ENCODE peak calls at places on chromosomes 13 and 19, in four cellular contexts. Q, T, C and X are unnamed samples.

GRCh38 chr19:19338082-19338481 is 17.5 kb downstream of the MAU2 start:
- DNase-seq in Q (no peak), T (no peak), C (no peak), X (no peak)

GRCh38 chr19:9178901-9179300 is at the start of gene OR7D2:
- DNase-seq in Q (no peak), T (no peak), C (no peak), X (no peak)

GRCh38 chr13:111640476-111640875 is 320.0 kb downstream of the TEX29 start:
- DNase-seq in Q (no peak), T (no peak), C (no peak), X (no peak)

GRCh38 chr19:9913237-9914000 is 22.9 kb downstream of the OLFM2 start:
- DNase-seq in Q (no peak), T (no peak), C (no peak), X (peak)

GRCh38 chr19:40190891-40191835 is at the start of gene MAP3K10:
- DNase-seq in Q (no peak), T (peak), C (peak), X (peak)

GRCh38 chr13:45231722-45232121 is 30.9 kb upstream of the KCTD4 start:
- DNase-seq in Q (no peak), T (no peak), C (no peak), X (no peak)

GRCh38 chr19:29596885-29597525 is 9.1 kb upstream of the POP4 start:
- DNase-seq in Q (no peak), T (no peak), C (no peak), X (no peak)

GRCh38 chr13:46845146-46845545 is 48.2 kb upstream of the ESD start:
- DNase-seq in Q (no peak), T (no peak), C (no peak), X (no peak)

GRCh38 chr19:41924151-41925145 is 3.8 kb downstream of the ERFL start:
- DNase-seq in Q (no peak), T (no peak), C (no peak), X (no peak)

GRCh38 chr13:77448689-77449088 is 86.8 kb upstream of the SCEL start:
- DNase-seq in Q (no peak), T (no peak), C (no peak), X (no peak)

GRCh38 chr13:46202188-46202795 is 9.4 kb upstream of the LRRC63 start:
- DNase-seq in Q (no peak), T (no peak), C (no peak), X (no peak)

GRCh38 chr13:80054806-80055205 is 286.1 kb downstream of the SPRY2 start:
- DNase-seq in Q (no peak), T (no peak), C (no peak), X (no peak)

GRCh38 chr13:33249066-33249465 is 36.5 kb downstream of the STARD13 start:
- DNase-seq in Q (no peak), T (no peak), C (no peak), X (no peak)

GRCh38 chr13:33242984-33243617 is 42.5 kb downstream of the STARD13 start:
- DNase-seq in Q (no peak), T (no peak), C (no peak), X (no peak)

GRCh38 chr13:33245505-33245904 is 40.0 kb downstream of the STARD13 start:
- DNase-seq in Q (no peak), T (no peak), C (no peak), X (no peak)

GRCh38 chr13:33244907-33245287 is 40.7 kb downstream of the STARD13 start:
- DNase-seq in Q (no peak), T (no peak), C (no peak), X (no peak)

GRCh38 chr13:33244210-33244906 is 41.2 kb downstream of the STARD13 start:
- DNase-seq in Q (no peak), T (no peak), C (no peak), X (no peak)
- H3K27ac ChIP-seq in Q (no peak), T (no peak), C (no peak), X (no peak)

GRCh38 chr13:23672616-23673015 is 102.4 kb downstream of the TNFRSF19 start:
- DNase-seq in Q (no peak), T (no peak), C (no peak), X (no peak)
- H3K27ac ChIP-seq in Q (no peak), T (no peak), C (no peak), X (no peak)

GRCh38 chr13:74825949-74826246 is 656.1 kb downstream of the TBC1D4 start:
- DNase-seq in Q (no peak), T (no peak), C (no peak), X (no peak)

GRCh38 chr13:74820809-74821208 is 661.2 kb downstream of the TBC1D4 start:
- DNase-seq in Q (no peak), T (no peak), C (no peak), X (no peak)

GRCh38 chr13:74819549-74819948 is 662.4 kb downstream of the TBC1D4 start:
- DNase-seq in Q (no peak), T (no peak), C (no peak), X (no peak)

GRCh38 chr13:74825170-74825948 is 656.6 kb downstream of the TBC1D4 start:
- DNase-seq in Q (no peak), T (no peak), C (no peak), X (no peak)
- H3K27ac ChIP-seq in Q (no peak), T (no peak), C (no peak), X (no peak)

GRCh38 chr19:7795555-7796161 is 32.6 kb downstream of the CLEC4M start:
- DNase-seq in Q (no peak), T (no peak), C (no peak), X (no peak)

GRCh38 chr19:7801020-7801570 is 28.9 kb upstream of the EVI5L start:
- DNase-seq in Q (no peak), T (no peak), C (no peak), X (no peak)

DNA sequence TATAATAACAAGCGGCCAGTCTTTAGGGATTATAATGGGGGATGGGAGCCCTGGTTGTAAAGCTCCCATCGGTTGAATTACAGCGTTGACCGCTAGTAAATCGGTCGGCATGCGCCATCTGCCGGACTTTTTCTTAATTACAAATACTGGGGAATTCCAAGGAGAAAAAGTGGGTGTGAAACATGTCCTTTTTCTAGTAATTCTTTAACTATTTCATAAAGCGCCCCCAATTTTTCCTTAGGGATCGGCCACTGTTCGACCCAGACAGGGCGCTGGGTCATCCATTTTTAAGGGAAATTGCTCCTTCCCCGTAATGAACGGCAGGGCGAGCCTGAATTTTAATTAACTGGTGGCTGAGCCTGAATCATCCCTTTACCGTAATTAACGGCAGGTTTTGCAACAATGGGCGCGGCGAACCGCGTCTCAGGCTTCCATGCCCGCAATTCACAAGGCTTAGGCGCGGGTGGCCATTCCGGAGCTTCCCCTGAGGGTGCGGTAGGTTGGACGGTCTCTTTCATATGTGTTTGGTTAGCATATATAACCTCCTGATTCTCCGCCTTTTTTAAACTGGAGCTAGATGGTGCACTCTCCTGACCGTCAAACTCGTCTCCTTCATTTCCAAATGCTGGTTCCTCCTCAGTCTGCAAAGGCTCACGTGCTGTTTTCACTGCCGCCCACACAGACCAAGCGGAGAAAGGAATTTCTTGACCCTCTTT is 30.2 kb upstream of the EVI5L start:
- DNase-seq in Q (no peak), T (peak), C (no peak), X (peak)
- H3K27ac ChIP-seq in Q (no peak), T (no peak), C (no peak), X (no peak)

DNA sequence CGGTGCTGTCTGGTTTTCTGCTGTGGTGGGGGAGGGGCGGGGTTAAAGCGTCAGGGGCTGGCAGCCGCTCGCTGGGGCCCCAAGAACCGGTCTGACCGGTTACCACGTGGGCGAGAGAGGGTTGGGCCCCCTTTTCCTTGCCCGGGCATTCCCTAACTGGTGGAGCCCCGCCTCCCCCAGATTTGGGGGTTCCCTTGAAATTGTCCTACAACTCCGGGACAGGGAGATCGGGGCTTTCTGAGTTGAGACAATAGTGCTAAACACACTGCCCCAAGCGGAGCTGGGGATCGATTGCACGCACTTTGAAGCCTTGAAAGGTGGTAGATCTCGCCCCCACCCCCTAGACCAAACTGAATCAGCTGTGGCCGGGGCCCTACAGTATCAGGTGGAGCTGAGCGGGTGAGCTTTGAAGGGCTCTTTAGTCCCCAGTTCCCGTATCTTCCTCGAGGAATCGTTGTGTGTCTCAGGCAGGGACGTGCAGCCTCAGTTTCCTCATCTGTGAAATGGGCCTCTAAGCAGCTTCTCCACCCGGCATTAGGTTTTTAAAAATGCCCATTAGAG is 4.8 kb downstream of the IER2 start:
- DNase-seq in Q (no peak), T (no peak), C (peak), X (no peak)
- H3K27ac ChIP-seq in Q (peak), T (peak), C (peak), X (peak)

GRCh38 chr13:102373221-102373620 is 28.6 kb downstream of the FGF14 start:
- DNase-seq in Q (no peak), T (no peak), C (no peak), X (no peak)

GRCh38 chr13:102369303-102369702 is 32.5 kb downstream of the FGF14 start:
- DNase-seq in Q (no peak), T (no peak), C (no peak), X (no peak)

DNA sequence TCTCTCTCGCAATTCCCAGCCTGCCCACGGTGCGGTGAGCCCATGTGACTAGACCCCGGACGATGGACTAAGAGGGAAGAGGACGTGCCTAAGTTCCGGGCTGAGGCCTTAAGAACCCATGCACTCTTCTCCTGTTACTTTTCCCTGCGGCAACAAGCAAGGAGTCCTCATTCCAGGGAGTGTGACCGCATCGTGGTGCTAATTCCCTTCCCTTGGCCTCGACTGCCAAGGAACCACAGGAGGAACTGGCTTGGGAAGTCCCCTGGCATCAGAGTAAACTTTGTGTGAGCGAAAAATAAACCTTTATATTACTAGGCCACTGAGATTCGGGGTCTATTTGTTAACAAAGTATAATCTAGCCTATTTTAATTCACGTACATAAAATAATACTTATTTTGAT is 34.0 kb downstream of the FGF14 start:
- DNase-seq in Q (no peak), T (no peak), C (no peak), X (no peak)
- H3K27ac ChIP-seq in Q (no peak), T (no peak), C (no peak), X (no peak)

DNA sequence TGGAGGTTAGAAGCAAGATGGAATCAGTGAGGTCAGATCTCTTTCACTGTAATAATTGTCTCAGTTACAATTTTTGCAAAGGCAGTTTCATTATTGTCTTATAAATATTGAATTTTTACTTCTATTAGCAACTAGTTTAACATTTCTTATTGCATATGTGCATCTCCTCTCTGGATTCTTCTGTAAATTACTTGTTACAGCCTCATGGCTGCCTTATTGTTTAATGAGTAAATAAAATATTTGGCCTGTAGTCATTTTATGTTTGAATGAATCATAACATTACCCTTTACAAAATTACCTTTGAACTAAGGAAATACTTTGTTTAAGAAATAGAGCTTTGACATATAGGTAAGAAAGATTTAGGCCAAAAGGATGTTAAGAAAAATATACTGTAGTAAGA is 212.4 kb downstream of the SLITRK6 start:
- DNase-seq in Q (no peak), T (no peak), C (no peak), X (no peak)
- H3K27ac ChIP-seq in Q (peak), T (no peak), C (no peak), X (no peak)

GRCh38 chr13:106709509-106709908 is 141.6 kb upstream of the ARGLU1 start:
- DNase-seq in Q (no peak), T (no peak), C (no peak), X (no peak)

GRCh38 chr13:106714271-106714670 is 146.3 kb upstream of the ARGLU1 start:
- DNase-seq in Q (no peak), T (no peak), C (no peak), X (no peak)

DNA sequence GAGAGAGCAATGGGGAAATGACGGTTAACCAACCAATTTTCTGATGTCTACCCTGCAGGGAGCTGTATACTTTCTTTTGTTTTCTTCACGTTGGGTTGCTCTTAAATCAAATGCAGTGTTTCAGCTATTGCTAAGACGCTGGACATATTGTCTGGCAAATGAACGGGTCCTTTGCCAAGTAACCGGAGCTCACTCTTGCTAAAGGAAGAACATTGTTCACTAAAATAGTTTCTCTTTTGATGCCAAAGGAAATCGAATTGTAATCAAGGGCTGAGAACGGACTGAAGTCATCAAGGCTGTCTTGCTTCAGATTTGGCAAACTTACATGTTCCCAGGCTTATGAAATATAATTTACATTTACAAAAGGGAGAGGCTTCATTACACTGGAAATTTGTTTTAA is 142.3 kb upstream of the ARGLU1 start:
- DNase-seq in Q (no peak), T (no peak), C (no peak), X (no peak)
- H3K27ac ChIP-seq in Q (no peak), T (peak), C (peak), X (no peak)

GRCh38 chr19:46634656-46635218 is 1.3 kb downstream of the GNG8 start:
- DNase-seq in Q (no peak), T (no peak), C (no peak), X (no peak)

GRCh38 chr19:46633130-46633529 is 2.9 kb downstream of the GNG8 start:
- DNase-seq in Q (no peak), T (no peak), C (no peak), X (no peak)

GRCh38 chr19:46637224-46637623 is 1.2 kb upstream of the GNG8 start:
- DNase-seq in Q (no peak), T (no peak), C (no peak), X (no peak)

GRCh38 chr19:46634045-46634655 is 1.9 kb downstream of the GNG8 start:
- DNase-seq in Q (peak), T (peak), C (peak), X (peak)

GRCh38 chr19:46635920-46636761 is at the start of gene GNG8:
- DNase-seq in Q (no peak), T (no peak), C (no peak), X (no peak)
- H3K27ac ChIP-seq in Q (no peak), T (no peak), C (no peak), X (peak)

GRCh38 chr13:114143806-114144605 is 11.6 kb upstream of the RASA3 start:
- DNase-seq in Q (no peak), T (no peak), C (peak), X (no peak)

GRCh38 chr13:114141261-114141996 is 9.0 kb upstream of the RASA3 start:
- DNase-seq in Q (no peak), T (no peak), C (no peak), X (no peak)

GRCh38 chr13:114142137-114142550 is 9.7 kb upstream of the RASA3 start:
- DNase-seq in Q (no peak), T (no peak), C (no peak), X (no peak)

GRCh38 chr13:114144606-114145244 is 12.3 kb upstream of the RASA3 start:
- DNase-seq in Q (no peak), T (no peak), C (peak), X (no peak)

GRCh38 chr13:114142640-114143490 is 10.4 kb upstream of the RASA3 start:
- DNase-seq in Q (peak), T (no peak), C (peak), X (no peak)
- H3K27ac ChIP-seq in Q (peak), T (no peak), C (peak), X (no peak)